ENCODE peak calls at places on chromosomes 5 and 9, in seven cellular contexts. C, B, I, V, O, X and J are unnamed samples.

GRCh38 chr5:68924490-68925145 is 169.2 kb upstream of the SLC30A5 start:
- DNase-seq in C (no peak), B (no peak), I (no peak), V (no peak), O (no peak), X (no peak), J (peak; percentile 60)

GRCh38 chr5:180096616-180097015 is 25.1 kb upstream of the RNF130 start:
- DNase-seq in C (no peak), B (no peak), I (no peak), V (no peak), O (no peak), X (no peak), J (peak; percentile 39)

GRCh38 chr9:14279671-14280070 is 34.3 kb downstream of the NFIB start:
- DNase-seq in C (no peak), B (no peak), I (no peak), V (no peak), O (no peak), X (no peak), J (no peak)

GRCh38 chr9:95017062-95017461 is 290.6 kb downstream of the AOPEP start:
- DNase-seq in C (no peak), B (no peak), I (no peak), V (no peak), O (no peak), X (no peak), J (no peak)

GRCh38 chr9:98708103-98708932 is 417 bp downstream of the GABBR2 start:
- DNase-seq in C (no peak), B (no peak), I (no peak), V (no peak), O (no peak), X (no peak), J (no peak)

GRCh38 chr9:37618817-37619216 is 26.4 kb upstream of the TOMM5 start:
- DNase-seq in C (no peak), B (no peak), I (no peak), V (no peak), O (no peak), X (no peak), J (no peak)

GRCh38 chr5:138065102-138065501 is 18.7 kb upstream of the WNT8A start:
- DNase-seq in C (peak; percentile 16), B (no peak), I (no peak), V (no peak), O (no peak), X (no peak), J (no peak)

GRCh38 chr9:38195737-38196161 is 126.7 kb upstream of the SHB start:
- DNase-seq in C (no peak), B (no peak), I (no peak), V (no peak), O (no peak), X (no peak), J (no peak)

GRCh38 chr9:92716557-92716956 is 46.6 kb upstream of the IPPK start:
- DNase-seq in C (peak; percentile 83), B (peak; percentile 43), I (peak; percentile 72), V (peak; percentile 77), O (peak; percentile 88), X (peak; percentile 73), J (peak; percentile 86)

GRCh38 chr5:150540615-150541396 is 32.9 kb downstream of the NDST1 start:
- DNase-seq in C (no peak), B (no peak), I (no peak), V (peak; percentile 38), O (no peak), X (no peak), J (no peak)

GRCh38 chr5:142512041-142512679 is 173.7 kb downstream of the FGF1 start:
- DNase-seq in C (no peak), B (peak; percentile 3), I (no peak), V (no peak), O (no peak), X (no peak), J (no peak)

GRCh38 chr5:15789661-15790060 is 289.7 kb downstream of the FBXL7 start:
- DNase-seq in C (no peak), B (no peak), I (no peak), V (no peak), O (no peak), X (no peak), J (no peak)